ENCODE peak calls at places on chromosomes 11 and 22, in eight cellular contexts. F is SJSA1; L is body of pancreas; Q is AG04450; S is heart right ventricle; X is tibial nerve; P is CD4-positive, alpha-beta memory T cell; N is ascending aorta. H is an unnamed sample.

GRCh38 chr11:11311169-11311568 is 41.9 kb downstream of the CSNK2A3 start:
- DNase-seq in F (no peak), L (no peak), Q (no peak), S (no peak), X (no peak), P (no peak), N (no peak), H (no peak)

GRCh38 chr11:29321293-29322132 is 695.3 kb downstream of the KCNA4 start:
- DNase-seq in F (no peak), L (no peak), Q (peak; percentile 76), S (no peak), X (no peak), P (no peak), N (no peak), H (no peak)

GRCh38 chr11:64888406-64888757 is 10.0 kb upstream of the EHD1 start:
- DNase-seq in F (no peak), L (no peak), Q (no peak), S (no peak), X (no peak), P (no peak), N (no peak), H (no peak)

GRCh38 chr11:78797559-78797958 is 222.9 kb upstream of the NARS2 start:
- DNase-seq in F (no peak), L (no peak), Q (no peak), S (no peak), X (no peak), P (no peak), N (no peak), H (no peak)

GRCh38 chr11:33507967-33508366 is 192.7 kb downstream of the C11orf91 start:
- DNase-seq in F (no peak), L (peak; percentile 43), Q (no peak), S (no peak), X (no peak), P (no peak), N (no peak), H (no peak)

GRCh38 chr11:129644326-129644725 is 171.3 kb upstream of the TMEM45B start:
- DNase-seq in F (no peak), L (no peak), Q (no peak), S (no peak), X (no peak), P (no peak), N (no peak), H (no peak)

GRCh38 chr11:43397251-43397650 is 38.5 kb downstream of the TTC17 start:
- DNase-seq in F (no peak), L (no peak), Q (no peak), S (no peak), X (no peak), P (no peak), N (no peak), H (no peak)

GRCh38 chr11:71153005-71153395 is 99.4 kb downstream of the SHANK2 start:
- DNase-seq in F (peak; percentile 19), L (peak; percentile 60), Q (no peak), S (no peak), X (no peak), P (no peak), N (no peak), H (no peak)

GRCh38 chr22:18113680-18114394 is 3.2 kb downstream of the TUBA8 start:
- DNase-seq in F (no peak), L (no peak), Q (no peak), S (no peak), X (no peak), P (no peak), N (no peak), H (no peak)

DNA sequence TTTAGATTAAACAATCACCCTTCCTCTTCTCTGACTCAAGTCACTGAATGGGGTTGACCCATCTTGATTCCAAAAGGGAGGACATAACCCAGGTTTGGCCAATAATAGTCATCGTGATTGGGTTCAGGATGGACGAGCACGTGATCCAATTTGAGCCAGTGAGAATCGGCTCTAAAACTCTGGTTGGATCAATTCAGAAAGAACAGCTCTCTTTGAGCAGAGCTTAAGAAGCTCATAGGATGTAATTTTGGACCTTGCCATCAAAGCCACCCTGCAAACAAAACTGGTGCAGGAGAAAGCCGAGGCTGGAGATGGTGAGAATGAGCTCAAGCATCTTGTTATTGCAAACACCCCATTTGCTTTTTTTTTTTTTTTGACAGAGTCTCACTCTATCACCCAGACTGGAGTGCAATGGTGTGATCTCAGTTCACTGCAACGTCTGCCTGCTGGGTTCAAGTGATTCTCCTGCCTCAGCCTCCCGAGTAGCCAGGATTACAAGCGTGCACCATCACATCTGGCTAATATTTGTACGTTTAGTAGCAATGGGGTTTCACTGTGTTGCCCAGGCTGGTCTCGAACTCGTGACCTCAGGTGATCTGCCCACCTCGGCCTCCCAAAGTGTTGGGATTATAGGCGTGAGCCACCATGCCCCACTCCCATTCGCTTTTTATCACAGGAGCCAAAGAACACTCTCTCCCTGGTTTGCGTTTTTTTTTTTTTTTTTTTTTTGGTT is 13.9 kb upstream of the MIAT start:
- DNase-seq in F (no peak), L (no peak), Q (no peak), S (no peak), X (no peak), P (no peak), N (no peak), H (no peak)
- H3K27ac ChIP-seq in F (no peak overlapping the region), L (no peak overlapping the region), Q (no peak overlapping the region), S (peak overlapping the region; percentile 82), X (no peak overlapping the region), P (peak overlapping the region; percentile 61), N (no peak overlapping the region), H (peak overlapping the region; percentile 63)

GRCh38 chr22:47209547-47210023 is 447.1 kb downstream of the TBC1D22A start:
- DNase-seq in F (no peak), L (no peak), Q (no peak), S (no peak), X (no peak), P (no peak), N (no peak), H (no peak)

GRCh38 chr22:47207846-47208554 is 445.6 kb downstream of the TBC1D22A start:
- DNase-seq in F (no peak), L (no peak), Q (no peak), S (no peak), X (no peak), P (no peak), N (no peak), H (peak; percentile 17)

GRCh38 chr22:47210112-47210657 is 447.7 kb downstream of the TBC1D22A start:
- DNase-seq in F (no peak), L (no peak), Q (no peak), S (no peak), X (no peak), P (no peak), N (no peak), H (peak; percentile 6)

GRCh38 chr22:47209077-47209514 is 446.6 kb downstream of the TBC1D22A start:
- DNase-seq in F (no peak), L (no peak), Q (no peak), S (no peak), X (no peak), P (no peak), N (no peak), H (peak; percentile 17)

DNA sequence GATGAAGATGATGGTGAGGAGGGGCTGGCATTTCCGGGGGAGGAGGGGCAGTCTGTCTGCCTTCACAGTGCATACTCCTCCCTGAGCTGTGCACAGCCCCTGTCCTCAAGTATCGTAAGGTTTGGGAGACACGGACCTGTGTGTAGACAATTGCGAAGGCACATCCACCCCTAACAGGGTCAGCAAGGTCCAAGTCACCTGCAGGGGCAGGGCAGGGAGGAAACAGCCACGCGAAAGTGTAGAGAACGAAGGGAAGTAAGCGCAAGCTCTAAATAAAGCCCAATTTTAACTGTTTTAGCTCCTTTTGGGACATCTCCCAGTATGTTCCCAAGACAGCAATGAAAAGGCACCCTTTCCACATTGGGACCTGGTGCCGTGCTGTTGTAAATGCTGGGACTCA is 448.2 kb downstream of the TBC1D22A start:
- DNase-seq in F (no peak), L (no peak), Q (no peak), S (no peak), X (no peak), P (no peak), N (no peak), H (no peak)
- H3K9me3 ChIP-seq in F (no peaks in the 10 kb centered on the region), L (no peaks in the 10 kb centered on the region), Q (peaks cover 27% of the 10 kb centered on the region), S (no peaks in the 10 kb centered on the region), X (no peaks in the 10 kb centered on the region), P (no peaks in the 10 kb centered on the region), N (no peaks in the 10 kb centered on the region), H (no peaks in the 10 kb centered on the region)

GRCh38 chr22:46728470-46728869 is 9.6 kb downstream of the CERK start:
- DNase-seq in F (no peak), L (no peak), Q (no peak), S (no peak), X (no peak), P (no peak), N (no peak), H (no peak)

GRCh38 chr22:46732041-46732379 is 6.0 kb downstream of the CERK start:
- DNase-seq in F (no peak), L (no peak), Q (no peak), S (no peak), X (no peak), P (no peak), N (no peak), H (no peak)

GRCh38 chr22:46731246-46732040 is 6.6 kb downstream of the CERK start:
- DNase-seq in F (peak; percentile 43), L (peak; percentile 89), Q (no peak), S (peak; percentile 65), X (no peak), P (no peak), N (no peak), H (peak; percentile 74)

GRCh38 chr22:46732513-46732912 is 5.5 kb downstream of the CERK start:
- DNase-seq in F (no peak), L (no peak), Q (no peak), S (no peak), X (no peak), P (no peak), N (no peak), H (no peak)

GRCh38 chr22:46730568-46731245 is 7.3 kb downstream of the CERK start:
- DNase-seq in F (no peak), L (no peak), Q (no peak), S (peak; percentile 7), X (no peak), P (no peak), N (no peak), H (no peak)
- H3K27ac ChIP-seq in F (no peak overlapping the region), L (peak overlapping the region; percentile 86), Q (no peak overlapping the region), S (peak overlapping the region; percentile 82), X (no peak overlapping the region), P (peak overlapping the region; percentile 44), N (peak overlapping the region; percentile 16), H (no peak overlapping the region)

DNA sequence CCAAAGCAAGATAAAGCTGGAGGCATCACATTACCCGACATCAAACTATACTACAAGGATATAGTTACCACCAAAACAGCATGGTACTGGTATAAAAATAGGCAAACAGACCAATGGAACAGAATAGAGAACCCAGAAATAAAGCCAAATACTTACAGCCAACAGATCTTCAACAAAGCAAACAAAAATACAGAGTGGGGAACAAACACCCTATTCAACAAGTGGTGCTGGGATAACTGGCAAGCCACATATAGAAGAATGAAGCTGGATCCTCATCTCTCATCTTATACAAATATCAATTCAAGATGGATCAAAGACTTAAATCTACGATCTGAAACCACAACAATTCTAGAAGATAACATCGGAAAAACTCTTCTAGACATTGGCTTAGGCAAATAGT is 50.0 kb upstream of the CLTCL1 start:
- DNase-seq in F (no peak), L (no peak), Q (no peak), S (no peak), X (no peak), P (no peak), N (no peak), H (no peak)
- H3K9me3 ChIP-seq in F (peaks cover 5% of the 10 kb centered on the region), L (peaks cover 8% of the 10 kb centered on the region), Q (peaks cover 7% of the 10 kb centered on the region), S (peaks cover 4% of the 10 kb centered on the region), X (no peaks in the 10 kb centered on the region), P (no peaks in the 10 kb centered on the region), N (peaks cover 19% of the 10 kb centered on the region), H (no peaks in the 10 kb centered on the region)

GRCh38 chr22:30178180-30179126 is 68.1 kb downstream of the LIF start:
- DNase-seq in F (no peak), L (peak; percentile 31), Q (no peak), S (no peak), X (no peak), P (peak; percentile 22), N (no peak), H (no peak)
- H3K27ac ChIP-seq in F (no peak overlapping the region), L (no peak overlapping the region), Q (no peak overlapping the region), S (no peak overlapping the region), X (no peak overlapping the region), P (peak overlapping the region; percentile 12), N (no peak overlapping the region), H (peak overlapping the region; percentile 62)

H was measured in left lung.